ENCODE peak calls at places on chromosome X, in four cellular contexts. P is SK-N-SH, U is GM12878, S is K562. T is an unnamed sample.

GRCh38 chrX:28843817-28844216 is 256.6 kb downstream of the IL1RAPL1 start:
- DNase-seq in P (no peak), U (no peak), S (no peak), T (no peak)

GRCh38 chrX:42459735-42460134 is 318.2 kb downstream of the PPP1R2C start:
- DNase-seq in P (no peak), U (no peak), S (no peak), T (no peak)

GRCh38 chrX:16825306-16826035 is 39.2 kb downstream of the TXLNG start:
- DNase-seq in P (peak), U (no peak), S (no peak), T (no peak)

GRCh38 chrX:99266255-99266654 is 1143.8 kb downstream of the PCDH19 start:
- DNase-seq in P (no peak), U (no peak), S (no peak), T (no peak)

GRCh38 chrX:153970398-153971123 is 1.1 kb downstream of the HCFC1 start:
- DNase-seq in P (peak), U (no peak), S (peak), T (no peak)

GRCh38 chrX:132411310-132411977 is 77.4 kb downstream of the MBNL3 start:
- DNase-seq in P (no peak), U (no peak), S (no peak), T (no peak)

GRCh38 chrX:112380541-112381278 is 298.1 kb upstream of the TRPC5 start:
- DNase-seq in P (no peak), U (no peak), S (no peak), T (no peak)

GRCh38 chrX:43165343-43165920 is 387.5 kb upstream of the PPP1R2C start:
- DNase-seq in P (no peak), U (no peak), S (no peak), T (no peak)

GRCh38 chrX:1424452-1424851 is 28.3 kb downstream of the ASMTL start:
- DNase-seq in P (no peak), U (no peak), S (no peak), T (no peak)

GRCh38 chrX:78104447-78105176 is 564 bp downstream of the PGK1 start:
- DNase-seq in P (peak), U (no peak), S (peak), T (no peak)

GRCh38 chrX:19541931-19542330 is 26.6 kb upstream of the MAP3K15 start:
- DNase-seq in P (no peak), U (no peak), S (no peak), T (no peak)

GRCh38 chrX:147853701-147854100 is 58.0 kb upstream of the FMR1 start:
- DNase-seq in P (no peak), U (no peak), S (no peak), T (no peak)

GRCh38 chrX:7242613-7243012 is 94.7 kb upstream of the PUDP start:
- DNase-seq in P (no peak), U (peak), S (no peak), T (no peak)

GRCh38 chrX:68846536-68846935 is 17.7 kb downstream of the EFNB1 start:
- DNase-seq in P (no peak), U (no peak), S (no peak), T (peak)

GRCh38 chrX:102832661-102833060 is 104.4 kb upstream of the RAB40AL start:
- DNase-seq in P (peak), U (no peak), S (peak), T (no peak)

GRCh38 chrX:102837843-102838242 is 99.2 kb upstream of the RAB40AL start:
- DNase-seq in P (no peak), U (no peak), S (no peak), T (no peak)

GRCh38 chrX:102835504-102836146 is 101.4 kb upstream of the RAB40AL start:
- DNase-seq in P (no peak), U (no peak), S (peak), T (peak)

GRCh38 chrX:102833136-102833535 is 103.9 kb upstream of the RAB40AL start:
- DNase-seq in P (no peak), U (no peak), S (no peak), T (no peak)
- TF ChIP-seq NRF1 in P (no peak), U (no peak), S (no peak), T (no peak)

DNA sequence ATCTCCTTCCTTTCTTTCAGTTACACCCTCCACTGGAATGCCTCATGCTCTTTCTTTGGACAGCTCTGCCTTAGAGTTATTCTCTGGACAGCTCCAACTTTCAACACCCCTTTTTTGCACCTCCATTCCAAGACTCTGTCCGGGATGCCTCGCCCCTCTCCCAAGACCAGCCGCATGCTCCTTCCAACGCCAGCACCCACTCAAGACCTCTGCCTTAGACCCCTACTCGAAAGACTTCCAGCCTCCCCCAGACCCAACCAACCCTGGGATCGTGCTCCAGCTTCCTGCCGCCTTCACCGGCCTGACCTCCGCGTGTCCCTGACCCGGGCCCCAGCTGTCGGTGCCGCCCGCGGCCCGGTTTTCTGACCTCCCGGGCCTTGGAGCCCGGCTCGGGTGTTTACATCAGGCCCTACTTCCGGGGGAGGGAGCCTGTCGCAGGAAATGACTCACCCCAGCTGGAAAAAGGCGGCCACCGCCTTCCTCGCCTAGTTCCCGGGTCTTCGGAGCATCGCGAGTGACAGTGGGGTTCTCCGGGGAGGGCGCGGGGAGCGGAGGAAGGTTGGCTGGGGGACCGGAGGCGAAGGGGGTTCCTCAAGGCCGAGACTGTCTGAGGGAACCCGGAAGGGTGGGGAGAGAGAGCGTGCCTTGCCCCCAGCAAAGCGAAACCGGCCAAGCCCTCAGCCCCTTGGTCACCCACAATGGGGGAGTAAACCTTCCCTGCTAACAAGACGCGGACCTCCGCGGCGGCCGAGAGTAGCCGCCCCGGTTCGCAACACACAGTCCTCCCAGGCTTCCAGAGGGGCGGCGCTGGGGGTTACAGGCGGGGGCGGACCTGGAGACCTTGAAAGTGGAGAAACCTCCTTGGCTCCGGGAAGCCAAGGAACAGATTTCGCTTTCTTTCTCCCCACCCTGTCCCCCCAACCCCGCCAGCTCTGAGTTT is at the start of gene WDR45:
- DNase-seq in P (peak), U (peak), S (peak), T (no peak)
- TF ChIP-seq NRF1 in P (no peak), U (no peak), S (no peak), T (no peak)

DNA sequence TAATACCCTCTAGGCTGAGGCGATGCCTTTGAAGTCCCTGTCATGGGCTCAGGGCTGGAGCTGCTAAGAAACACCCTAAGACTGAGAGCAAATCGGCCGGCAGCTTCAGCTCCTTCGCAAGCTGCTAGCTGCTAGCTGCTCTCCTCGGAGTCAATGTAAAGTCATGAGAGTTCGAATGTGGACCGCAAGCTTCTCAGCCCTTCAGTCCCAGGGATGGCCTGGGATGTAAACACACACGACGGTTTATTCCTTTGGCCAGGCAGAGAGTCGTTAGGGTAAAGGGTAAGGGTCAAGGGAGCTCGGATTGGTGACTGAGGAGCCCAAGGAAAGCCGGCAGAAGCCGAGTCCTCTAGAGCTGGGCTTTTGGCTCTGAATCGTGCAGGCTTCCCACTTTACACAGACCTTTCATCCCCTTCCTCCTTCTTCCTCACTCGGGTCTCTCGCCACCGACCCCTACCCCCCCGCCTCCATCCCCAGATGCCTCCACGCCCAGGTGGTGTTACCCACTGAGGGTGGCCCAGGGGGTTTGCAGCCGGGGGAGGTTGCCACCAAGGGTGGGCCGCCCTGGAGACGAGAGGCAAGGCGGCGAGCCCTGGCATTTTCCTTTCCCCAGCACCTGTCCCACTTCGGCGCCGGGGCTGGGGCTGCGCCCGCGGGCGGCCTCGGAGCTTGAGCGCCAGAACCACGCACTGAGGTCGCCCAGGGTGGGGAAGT is 3.1 kb upstream of the BCORL1 start:
- DNase-seq in P (no peak), U (no peak), S (no peak), T (no peak)
- TF ChIP-seq NRF1 in P (no peak), U (no peak), S (no peak), T (no peak)

DNA sequence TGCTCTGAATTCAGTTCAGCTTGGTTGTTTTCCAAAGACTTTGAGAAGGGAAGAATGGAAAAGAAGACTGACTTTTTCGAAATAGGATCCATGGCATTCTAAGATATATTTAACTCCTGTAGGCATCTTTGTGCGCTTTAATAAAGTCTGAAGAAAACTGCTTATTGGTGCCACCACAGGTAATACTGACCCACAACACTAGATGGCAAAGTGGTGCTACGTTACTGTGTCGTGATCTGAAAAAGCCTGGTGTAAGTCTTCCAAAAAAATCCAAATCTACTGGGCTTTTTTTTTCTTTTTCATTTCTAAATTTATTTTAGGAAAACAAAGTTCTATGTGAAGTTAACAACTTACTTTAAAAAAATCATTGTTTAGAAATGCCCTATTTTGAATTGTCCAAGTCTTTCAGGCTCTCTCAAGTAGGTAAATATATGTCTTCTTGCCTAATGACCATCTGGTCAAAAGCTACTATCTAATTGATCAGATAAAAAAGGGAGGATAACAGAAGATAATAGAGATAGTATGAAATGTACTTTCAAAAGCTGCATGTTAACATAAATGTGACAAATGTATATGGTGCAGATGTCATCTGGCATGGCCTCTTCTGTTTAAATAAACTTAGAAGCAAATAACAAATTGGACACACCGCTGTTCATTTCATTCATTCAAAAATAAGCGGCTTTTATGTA is 47.0 kb upstream of the MID1IP1 start:
- DNase-seq in P (peak), U (peak), S (peak), T (no peak)
- TF ChIP-seq NRF1 in P (no peak), U (no peak), S (no peak), T (no peak)

DNA sequence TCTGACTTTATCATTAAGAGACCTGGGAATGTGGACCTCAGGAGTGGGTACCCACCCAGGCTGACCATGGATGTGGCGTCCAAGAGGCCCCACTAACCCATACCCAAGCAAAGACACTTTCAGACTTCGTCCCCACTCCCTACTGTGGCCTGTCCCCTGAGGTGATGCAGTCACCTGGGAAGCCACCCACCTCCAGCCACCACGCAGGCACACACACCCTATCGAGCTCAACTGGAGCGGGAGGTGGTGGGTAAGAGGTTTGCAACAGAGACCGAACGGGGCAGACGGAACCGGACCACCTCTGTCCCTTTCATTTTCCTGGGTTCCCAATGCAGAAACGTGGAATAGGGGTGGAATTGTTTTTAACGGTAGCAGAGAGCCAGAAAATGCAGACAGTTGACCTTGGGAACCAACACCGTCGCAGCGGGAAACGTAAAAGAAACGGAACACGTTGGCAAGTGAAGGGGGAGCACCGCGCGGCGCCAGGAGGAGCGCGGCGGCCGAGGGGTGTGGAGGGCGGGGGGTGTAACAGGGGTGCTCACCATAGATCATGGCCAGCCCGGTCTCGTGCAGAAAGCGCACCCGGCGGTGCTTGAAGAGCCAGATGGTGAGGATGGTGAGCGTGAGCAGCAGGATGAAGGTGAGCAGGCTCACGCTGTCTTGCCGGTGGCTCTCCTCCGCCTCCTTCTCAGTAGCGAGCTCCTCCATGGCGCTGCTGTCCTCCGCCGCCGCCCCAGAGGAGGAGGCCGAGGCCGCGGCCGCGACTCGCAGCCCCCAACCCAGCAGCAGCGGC is 559 bp downstream of the SLC9A7 start:
- DNase-seq in P (peak), U (no peak), S (no peak), T (no peak)
- TF ChIP-seq NRF1 in P (no peak), U (no peak), S (no peak), T (no peak)

GRCh38 chrX:44282753-44283152 is 60.7 kb downstream of the EFHC2 start:
- DNase-seq in P (peak), U (no peak), S (no peak), T (no peak)
- TF ChIP-seq NRF1 in P (no peak), U (no peak), S (no peak), T (no peak)

DNA sequence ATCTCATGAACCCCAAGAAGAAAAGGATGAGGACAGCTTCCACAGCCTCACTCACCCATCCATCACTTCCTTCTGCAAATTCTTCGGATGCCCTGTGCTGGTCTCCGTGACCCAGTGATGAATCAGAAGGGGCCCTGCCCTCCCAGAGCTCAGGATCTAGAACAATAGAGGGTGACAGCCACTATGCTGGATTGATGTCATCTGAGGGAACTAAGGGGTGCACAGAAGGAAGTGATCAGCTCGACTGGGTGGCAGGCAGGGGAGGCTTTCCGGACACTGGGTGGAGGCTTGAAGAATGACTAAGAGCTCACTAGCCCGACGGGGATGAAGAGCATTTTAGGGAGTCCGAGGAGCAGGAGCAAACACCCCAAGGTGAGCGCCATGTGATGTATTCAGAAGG is 1.4 kb upstream of the ZNF185 start:
- DNase-seq in P (no peak), U (no peak), S (no peak), T (no peak)
- TF ChIP-seq NRF1 in P (no peak), U (no peak), S (no peak), T (no peak)

GRCh38 chrX:107599371-107599970 is 28.8 kb upstream of the PRPS1 start:
- DNase-seq in P (no peak), U (no peak), S (no peak), T (no peak)
- TF ChIP-seq NRF1 in P (no peak), U (no peak), S (no peak), T (no peak)